ENCODE peak calls at places on chromosomes 13 and 19, in ten cellular contexts. One of them, this sample, is unnamed.

GRCh38 chr19:19341026-19341425 is 20.4 kb downstream of the MAU2 start:
- DNase-seq in CD8-positive, alpha-beta T cell: no peak
- DNase-seq in Calu3: no peak
- DNase-seq in lower leg skin: no peak
- DNase-seq in dermis microvascular lymphatic vessel endothelial cell: no peak
- DNase-seq in endothelial cell: no peak
- DNase-seq in epithelial cell of esophagus: no peak
- DNase-seq in AG10803: no peak
- DNase-seq in stimulated activated CD4-positive, alpha-beta T cell treated with anti-CD3 and anti-CD28 coated beads, TNF-alpha, amount 100 ng/mL, for 4 hours: no peak
- DNase-seq in ecto neural progenitor cell: no peak
- DNase-seq in this sample: no peak

GRCh38 chr13:58953638-58954037 is 1210.1 kb downstream of the DIAPH3 start:
- DNase-seq in stimulated activated CD4-positive, alpha-beta T cell treated with anti-CD3 and anti-CD28 coated beads, TNF-alpha, amount 100 ng/mL, for 4 hours: no peak
- DNase-seq in lower leg skin: no peak
- DNase-seq in dermis microvascular lymphatic vessel endothelial cell: no peak
- DNase-seq in CD8-positive, alpha-beta T cell: no peak
- DNase-seq in AG10803: no peak
- DNase-seq in ecto neural progenitor cell: no peak
- DNase-seq in endothelial cell: no peak
- DNase-seq in epithelial cell of esophagus: no peak
- DNase-seq in Calu3: no peak
- DNase-seq in this sample: no peak

GRCh38 chr13:105340061-105340606 is 1195.3 kb downstream of the EFNB2 start:
- DNase-seq in CD8-positive, alpha-beta T cell: no peak
- DNase-seq in lower leg skin: no peak
- DNase-seq in Calu3: no peak
- DNase-seq in endothelial cell: no peak
- DNase-seq in stimulated activated CD4-positive, alpha-beta T cell treated with anti-CD3 and anti-CD28 coated beads, TNF-alpha, amount 100 ng/mL, for 4 hours: no peak
- DNase-seq in epithelial cell of esophagus: no peak
- DNase-seq in AG10803: no peak
- DNase-seq in dermis microvascular lymphatic vessel endothelial cell: no peak
- DNase-seq in ecto neural progenitor cell: no peak
- DNase-seq in this sample: no peak

GRCh38 chr19:9913237-9914000 is 22.9 kb downstream of the OLFM2 start:
- DNase-seq in epithelial cell of esophagus: no peak
- DNase-seq in stimulated activated CD4-positive, alpha-beta T cell treated with anti-CD3 and anti-CD28 coated beads, TNF-alpha, amount 100 ng/mL, for 4 hours: no peak
- DNase-seq in ecto neural progenitor cell: peak
- DNase-seq in dermis microvascular lymphatic vessel endothelial cell: peak
- DNase-seq in CD8-positive, alpha-beta T cell: no peak
- DNase-seq in AG10803: no peak
- DNase-seq in endothelial cell: peak
- DNase-seq in Calu3: peak
- DNase-seq in lower leg skin: no peak
- DNase-seq in this sample: no peak

GRCh38 chr13:98150836-98151489 is 8.1 kb downstream of the FARP1 start:
- DNase-seq in lower leg skin: no peak
- DNase-seq in CD8-positive, alpha-beta T cell: no peak
- DNase-seq in ecto neural progenitor cell: no peak
- DNase-seq in stimulated activated CD4-positive, alpha-beta T cell treated with anti-CD3 and anti-CD28 coated beads, TNF-alpha, amount 100 ng/mL, for 4 hours: no peak
- DNase-seq in AG10803: no peak
- DNase-seq in epithelial cell of esophagus: no peak
- DNase-seq in dermis microvascular lymphatic vessel endothelial cell: no peak
- DNase-seq in Calu3: no peak
- DNase-seq in endothelial cell: no peak
- DNase-seq in this sample: no peak

GRCh38 chr19:40605201-40605971 is 4.2 kb downstream of the LTBP4 start:
- DNase-seq in AG10803: peak
- DNase-seq in ecto neural progenitor cell: peak
- DNase-seq in lower leg skin: peak
- DNase-seq in dermis microvascular lymphatic vessel endothelial cell: peak
- DNase-seq in stimulated activated CD4-positive, alpha-beta T cell treated with anti-CD3 and anti-CD28 coated beads, TNF-alpha, amount 100 ng/mL, for 4 hours: peak
- DNase-seq in endothelial cell: peak
- DNase-seq in CD8-positive, alpha-beta T cell: peak
- DNase-seq in epithelial cell of esophagus: peak
- DNase-seq in Calu3: peak
- DNase-seq in this sample: peak

GRCh38 chr19:44897835-44898234 is 6.8 kb downstream of the TOMM40 start:
- DNase-seq in stimulated activated CD4-positive, alpha-beta T cell treated with anti-CD3 and anti-CD28 coated beads, TNF-alpha, amount 100 ng/mL, for 4 hours: no peak
- DNase-seq in CD8-positive, alpha-beta T cell: no peak
- DNase-seq in dermis microvascular lymphatic vessel endothelial cell: no peak
- DNase-seq in endothelial cell: no peak
- DNase-seq in epithelial cell of esophagus: no peak
- DNase-seq in lower leg skin: no peak
- DNase-seq in ecto neural progenitor cell: no peak
- DNase-seq in Calu3: no peak
- DNase-seq in AG10803: no peak
- DNase-seq in this sample: no peak

GRCh38 chr13:21719463-21719862 is 48.6 kb downstream of the FGF9 start:
- DNase-seq in AG10803: no peak
- DNase-seq in stimulated activated CD4-positive, alpha-beta T cell treated with anti-CD3 and anti-CD28 coated beads, TNF-alpha, amount 100 ng/mL, for 4 hours: no peak
- DNase-seq in dermis microvascular lymphatic vessel endothelial cell: no peak
- DNase-seq in endothelial cell: no peak
- DNase-seq in Calu3: no peak
- DNase-seq in epithelial cell of esophagus: peak
- DNase-seq in ecto neural progenitor cell: no peak
- DNase-seq in lower leg skin: no peak
- DNase-seq in CD8-positive, alpha-beta T cell: no peak
- DNase-seq in this sample: no peak

GRCh38 chr19:55390461-55390880 is 4.7 kb downstream of the RPL28 start:
- DNase-seq in CD8-positive, alpha-beta T cell: no peak
- DNase-seq in ecto neural progenitor cell: no peak
- DNase-seq in lower leg skin: no peak
- DNase-seq in stimulated activated CD4-positive, alpha-beta T cell treated with anti-CD3 and anti-CD28 coated beads, TNF-alpha, amount 100 ng/mL, for 4 hours: no peak
- DNase-seq in epithelial cell of esophagus: no peak
- DNase-seq in endothelial cell: no peak
- DNase-seq in dermis microvascular lymphatic vessel endothelial cell: no peak
- DNase-seq in AG10803: no peak
- DNase-seq in Calu3: no peak
- DNase-seq in this sample: no peak

GRCh38 chr19:35395762-35396199 is 24.9 kb downstream of the GPR42 start:
- DNase-seq in ecto neural progenitor cell: peak
- DNase-seq in epithelial cell of esophagus: peak
- DNase-seq in Calu3: no peak
- DNase-seq in lower leg skin: no peak
- DNase-seq in CD8-positive, alpha-beta T cell: no peak
- DNase-seq in AG10803: no peak
- DNase-seq in endothelial cell: no peak
- DNase-seq in stimulated activated CD4-positive, alpha-beta T cell treated with anti-CD3 and anti-CD28 coated beads, TNF-alpha, amount 100 ng/mL, for 4 hours: no peak
- DNase-seq in dermis microvascular lymphatic vessel endothelial cell: no peak
- DNase-seq in this sample: no peak

GRCh38 chr13:87123987-87124784 is 547.0 kb upstream of the SLITRK5 start:
- DNase-seq in ecto neural progenitor cell: peak
- DNase-seq in Calu3: peak
- DNase-seq in stimulated activated CD4-positive, alpha-beta T cell treated with anti-CD3 and anti-CD28 coated beads, TNF-alpha, amount 100 ng/mL, for 4 hours: no peak
- DNase-seq in dermis microvascular lymphatic vessel endothelial cell: no peak
- DNase-seq in endothelial cell: no peak
- DNase-seq in lower leg skin: peak
- DNase-seq in epithelial cell of esophagus: peak
- DNase-seq in AG10803: peak
- DNase-seq in CD8-positive, alpha-beta T cell: no peak
- DNase-seq in this sample: no peak